ENCODE peak calls at places on chromosome 18, in five cellular contexts. One of them, this sample, is unnamed.

GRCh38 chr18:58896268-58896667 is 31.6 kb downstream of the ZNF532 start:
- DNase-seq in prostate gland: no peak
- DNase-seq in renal cortical epithelial cell: no peak
- DNase-seq in H7: no peak
- DNase-seq in NCI-H748 treated with DMSO at 0.1 percent for 48 hours: no peak
- DNase-seq in this sample: no peak

GRCh38 chr18:42196651-42197050 is 241.6 kb downstream of the PIK3C3 start:
- DNase-seq in prostate gland: no peak
- DNase-seq in renal cortical epithelial cell: peak
- DNase-seq in H7: no peak
- DNase-seq in NCI-H748 treated with DMSO at 0.1 percent for 48 hours: no peak
- DNase-seq in this sample: peak

GRCh38 chr18:77124452-77124922 is 8.1 kb downstream of the MBP start:
- DNase-seq in prostate gland: no peak
- DNase-seq in renal cortical epithelial cell: peak
- DNase-seq in H7: peak
- DNase-seq in NCI-H748 treated with DMSO at 0.1 percent for 48 hours: no peak
- DNase-seq in this sample: no peak

GRCh38 chr18:7259482-7259881 is 28.6 kb downstream of the LRRC30 start:
- DNase-seq in prostate gland: no peak
- DNase-seq in renal cortical epithelial cell: no peak
- DNase-seq in H7: no peak
- DNase-seq in NCI-H748 treated with DMSO at 0.1 percent for 48 hours: no peak
- DNase-seq in this sample: no peak

GRCh38 chr18:24530630-24531111 is 70.2 kb downstream of the HRH4 start:
- DNase-seq in prostate gland: no peak
- DNase-seq in renal cortical epithelial cell: peak
- DNase-seq in H7: no peak
- DNase-seq in NCI-H748 treated with DMSO at 0.1 percent for 48 hours: no peak
- DNase-seq in this sample: peak

GRCh38 chr18:42480521-42480920 is 525.5 kb downstream of the PIK3C3 start:
- DNase-seq in prostate gland: no peak
- DNase-seq in renal cortical epithelial cell: peak
- DNase-seq in H7: no peak
- DNase-seq in NCI-H748 treated with DMSO at 0.1 percent for 48 hours: peak
- DNase-seq in this sample: no peak

GRCh38 chr18:23386317-23386716 is 66.8 kb upstream of the RIOK3 start:
- DNase-seq in prostate gland: no peak
- DNase-seq in renal cortical epithelial cell: no peak
- DNase-seq in H7: no peak
- DNase-seq in NCI-H748 treated with DMSO at 0.1 percent for 48 hours: no peak
- DNase-seq in this sample: peak

GRCh38 chr18:63505566-63506335 is 29.0 kb downstream of the SERPINB5 start:
- DNase-seq in prostate gland: no peak
- DNase-seq in renal cortical epithelial cell: peak
- DNase-seq in H7: peak
- DNase-seq in NCI-H748 treated with DMSO at 0.1 percent for 48 hours: no peak
- DNase-seq in this sample: peak

GRCh38 chr18:66819235-66819634 is 215.3 kb upstream of the CDH19 start:
- DNase-seq in prostate gland: no peak
- DNase-seq in renal cortical epithelial cell: no peak
- DNase-seq in H7: no peak
- DNase-seq in NCI-H748 treated with DMSO at 0.1 percent for 48 hours: no peak
- DNase-seq in this sample: no peak

GRCh38 chr18:57772387-57772799 is 30.7 kb downstream of the ATP8B1 start:
- DNase-seq in prostate gland: peak
- DNase-seq in renal cortical epithelial cell: peak
- DNase-seq in H7: no peak
- DNase-seq in NCI-H748 treated with DMSO at 0.1 percent for 48 hours: peak
- DNase-seq in this sample: peak

GRCh38 chr18:60331890-60332289 is 40.7 kb downstream of the MC4R start:
- DNase-seq in prostate gland: no peak
- DNase-seq in renal cortical epithelial cell: no peak
- DNase-seq in H7: no peak
- DNase-seq in NCI-H748 treated with DMSO at 0.1 percent for 48 hours: no peak
- DNase-seq in this sample: no peak

GRCh38 chr18:30775629-30776028 is 266.9 kb downstream of the DSC3 start:
- DNase-seq in prostate gland: no peak
- DNase-seq in renal cortical epithelial cell: no peak
- DNase-seq in H7: no peak
- DNase-seq in NCI-H748 treated with DMSO at 0.1 percent for 48 hours: no peak
- DNase-seq in this sample: no peak

GRCh38 chr18:7577706-7578105 is 10.6 kb downstream of the PTPRM start:
- DNase-seq in prostate gland: no peak
- DNase-seq in renal cortical epithelial cell: peak
- DNase-seq in H7: peak
- DNase-seq in NCI-H748 treated with DMSO at 0.1 percent for 48 hours: no peak
- DNase-seq in this sample: no peak

GRCh38 chr18:61664413-61665084 is 228.3 kb downstream of the RNF152 start:
- DNase-seq in prostate gland: no peak
- DNase-seq in renal cortical epithelial cell: peak
- DNase-seq in H7: no peak
- DNase-seq in NCI-H748 treated with DMSO at 0.1 percent for 48 hours: no peak
- DNase-seq in this sample: no peak

GRCh38 chr18:68402784-68403183 is 312.1 kb downstream of the TMX3 start:
- DNase-seq in prostate gland: no peak
- DNase-seq in renal cortical epithelial cell: peak
- DNase-seq in H7: no peak
- DNase-seq in NCI-H748 treated with DMSO at 0.1 percent for 48 hours: no peak
- DNase-seq in this sample: peak

GRCh38 chr18:424071-424868 is 76.2 kb downstream of the COLEC12 start:
- DNase-seq in prostate gland: no peak
- DNase-seq in renal cortical epithelial cell: no peak
- DNase-seq in H7: no peak
- DNase-seq in NCI-H748 treated with DMSO at 0.1 percent for 48 hours: no peak
- DNase-seq in this sample: no peak

GRCh38 chr18:34223893-34224422 is 755 bp downstream of the NOL4 start:
- DNase-seq in prostate gland: no peak
- DNase-seq in renal cortical epithelial cell: no peak
- DNase-seq in H7: peak
- DNase-seq in NCI-H748 treated with DMSO at 0.1 percent for 48 hours: no peak
- DNase-seq in this sample: no peak

GRCh38 chr18:13051159-13051558 is 60.0 kb downstream of the CEP192 start:
- DNase-seq in prostate gland: no peak
- DNase-seq in renal cortical epithelial cell: no peak
- DNase-seq in H7: no peak
- DNase-seq in NCI-H748 treated with DMSO at 0.1 percent for 48 hours: no peak
- DNase-seq in this sample: no peak

GRCh38 chr18:11946756-11947155 is 34.6 kb upstream of the IMPA2 start:
- DNase-seq in prostate gland: no peak
- DNase-seq in renal cortical epithelial cell: peak
- DNase-seq in H7: no peak
- DNase-seq in NCI-H748 treated with DMSO at 0.1 percent for 48 hours: no peak
- DNase-seq in this sample: peak

GRCh38 chr18:51603551-51603950 is 406.1 kb upstream of the MEX3C start:
- DNase-seq in prostate gland: no peak
- DNase-seq in renal cortical epithelial cell: no peak
- DNase-seq in H7: no peak
- DNase-seq in NCI-H748 treated with DMSO at 0.1 percent for 48 hours: no peak
- DNase-seq in this sample: no peak

GRCh38 chr18:33334781-33335180 is 105.7 kb downstream of the CCDC178 start:
- DNase-seq in prostate gland: no peak
- DNase-seq in renal cortical epithelial cell: no peak
- DNase-seq in H7: no peak
- DNase-seq in NCI-H748 treated with DMSO at 0.1 percent for 48 hours: no peak
- DNase-seq in this sample: no peak

GRCh38 chr18:51266736-51267135 is 69.3 kb upstream of the MEX3C start:
- DNase-seq in prostate gland: no peak
- DNase-seq in renal cortical epithelial cell: no peak
- DNase-seq in H7: no peak
- DNase-seq in NCI-H748 treated with DMSO at 0.1 percent for 48 hours: no peak
- DNase-seq in this sample: peak

GRCh38 chr18:58900015-58900649 is 35.5 kb downstream of the ZNF532 start:
- DNase-seq in prostate gland: no peak
- DNase-seq in renal cortical epithelial cell: no peak
- DNase-seq in H7: no peak
- DNase-seq in NCI-H748 treated with DMSO at 0.1 percent for 48 hours: no peak
- DNase-seq in this sample: no peak

GRCh38 chr18:10453885-10454772 is at the start of gene APCDD1:
- DNase-seq in prostate gland: peak
- DNase-seq in renal cortical epithelial cell: no peak
- DNase-seq in H7: peak
- DNase-seq in NCI-H748 treated with DMSO at 0.1 percent for 48 hours: peak
- DNase-seq in this sample: no peak

GRCh38 chr18:2985628-2986027 is 27.3 kb downstream of the LPIN2 start:
- DNase-seq in prostate gland: no peak
- DNase-seq in renal cortical epithelial cell: peak
- DNase-seq in H7: no peak
- DNase-seq in NCI-H748 treated with DMSO at 0.1 percent for 48 hours: no peak
- DNase-seq in this sample: peak

GRCh38 chr18:10473152-10473551 is 18.7 kb downstream of the APCDD1 start:
- DNase-seq in prostate gland: no peak
- DNase-seq in renal cortical epithelial cell: no peak
- DNase-seq in H7: no peak
- DNase-seq in NCI-H748 treated with DMSO at 0.1 percent for 48 hours: no peak
- DNase-seq in this sample: no peak

GRCh38 chr18:28757466-28758008 is 580.6 kb upstream of the CDH2 start:
- DNase-seq in prostate gland: no peak
- DNase-seq in renal cortical epithelial cell: no peak
- DNase-seq in H7: no peak
- DNase-seq in NCI-H748 treated with DMSO at 0.1 percent for 48 hours: no peak
- DNase-seq in this sample: no peak

GRCh38 chr18:51278045-51278649 is 80.7 kb upstream of the MEX3C start:
- DNase-seq in prostate gland: no peak
- DNase-seq in renal cortical epithelial cell: peak
- DNase-seq in H7: peak
- DNase-seq in NCI-H748 treated with DMSO at 0.1 percent for 48 hours: peak
- DNase-seq in this sample: peak

GRCh38 chr18:77131652-77132368 is 773 bp downstream of the MBP start:
- DNase-seq in prostate gland: peak
- DNase-seq in renal cortical epithelial cell: no peak
- DNase-seq in H7: peak
- DNase-seq in NCI-H748 treated with DMSO at 0.1 percent for 48 hours: peak
- DNase-seq in this sample: no peak

GRCh38 chr18:46071894-46072867 is at the start of gene PSTPIP2:
- DNase-seq in prostate gland: peak
- DNase-seq in renal cortical epithelial cell: no peak
- DNase-seq in H7: peak
- DNase-seq in NCI-H748 treated with DMSO at 0.1 percent for 48 hours: peak
- DNase-seq in this sample: no peak

GRCh38 chr18:32956591-32957310 is 183.9 kb upstream of the KLHL14 start:
- DNase-seq in prostate gland: no peak
- DNase-seq in renal cortical epithelial cell: peak
- DNase-seq in H7: peak
- DNase-seq in NCI-H748 treated with DMSO at 0.1 percent for 48 hours: no peak
- DNase-seq in this sample: peak

GRCh38 chr18:14940738-14941137 is 192.8 kb downstream of the ANKRD30B start:
- DNase-seq in prostate gland: no peak
- DNase-seq in renal cortical epithelial cell: no peak
- DNase-seq in H7: no peak
- DNase-seq in NCI-H748 treated with DMSO at 0.1 percent for 48 hours: no peak
- DNase-seq in this sample: no peak